ENCODE peak calls at places on chromosomes 4 and X, in five cellular contexts. P is K562, Q is HepG2, G is GM12878, M is SK-N-SH. W is an unnamed sample.

GRCh38 chrX:69362889-69363288 is 141.2 kb upstream of the NALF2 start:
- DNase-seq in P (no peak), Q (no peak), G (no peak), M (peak; percentile 51), W (no peak)

GRCh38 chrX:19670321-19670750 is 155.0 kb upstream of the MAP3K15 start:
- DNase-seq in M (no peak), G (no peak), P (no peak), Q (peak; percentile 21), W (no peak)

GRCh38 chrX:104045642-104046041 is 5.9 kb downstream of the H2BW2 start:
- DNase-seq in Q (no peak), P (no peak), M (no peak), G (no peak), W (no peak)

GRCh38 chrX:107718156-107718621 is 57.4 kb downstream of the TSC22D3 start:
- DNase-seq in M (peak; percentile 69), P (peak; percentile 72), G (no peak), Q (peak; percentile 44), W (peak; percentile 71)

GRCh38 chr4:120443111-120443510 is 376.5 kb upstream of the MAD2L1 start:
- DNase-seq in P (no peak), G (no peak), M (no peak), Q (no peak), W (no peak)

GRCh38 chrX:132480581-132481203 is 8.1 kb downstream of the MBNL3 start:
- DNase-seq in M (no peak), G (peak; percentile 55), P (no peak), Q (peak; percentile 82), W (no peak)

GRCh38 chr4:88672987-88673386 is 24.6 kb downstream of the NAP1L5 start:
- DNase-seq in M (peak; percentile 17), G (no peak), Q (peak; percentile 28), P (peak; percentile 19), W (no peak)

GRCh38 chrX:41384041-41384705 is 50.2 kb downstream of the DDX3X start:
- DNase-seq in G (no peak), M (no peak), Q (no peak), P (peak; percentile 57), W (peak; percentile 51)

GRCh38 chr4:72553540-72553939 is 15.5 kb downstream of the ADAMTS3 start:
- DNase-seq in M (no peak), P (peak; percentile 20), Q (no peak), G (no peak), W (no peak)

GRCh38 chr4:40446785-40447184 is 111.7 kb downstream of the CHRNA9 start:
- DNase-seq in M (no peak), G (no peak), Q (no peak), P (no peak), W (no peak)

GRCh38 chrX:53262189-53262917 is 19.0 kb downstream of the IQSEC2 start:
- DNase-seq in G (no peak), P (no peak), M (no peak), Q (no peak), W (no peak)

GRCh38 chr4:13888112-13888511 is 260.6 kb upstream of the BOD1L1 start:
- DNase-seq in Q (no peak), P (no peak), M (no peak), G (no peak), W (no peak)

GRCh38 chrX:9149831-9150230 is 115.9 kb upstream of the FAM9B start:
- DNase-seq in M (no peak), G (no peak), P (no peak), Q (no peak), W (no peak)

GRCh38 chr4:20838476-20838875 is 138.2 kb downstream of the PACRGL start:
- DNase-seq in M (no peak), G (no peak), P (no peak), Q (no peak), W (no peak)

GRCh38 chr4:20840648-20841190 is 140.5 kb downstream of the PACRGL start:
- DNase-seq in M (no peak), P (no peak), G (no peak), Q (no peak), W (no peak)

GRCh38 chr4:20844311-20844710 is 144.1 kb downstream of the PACRGL start:
- DNase-seq in G (no peak), P (no peak), M (no peak), Q (no peak), W (no peak)

DNA sequence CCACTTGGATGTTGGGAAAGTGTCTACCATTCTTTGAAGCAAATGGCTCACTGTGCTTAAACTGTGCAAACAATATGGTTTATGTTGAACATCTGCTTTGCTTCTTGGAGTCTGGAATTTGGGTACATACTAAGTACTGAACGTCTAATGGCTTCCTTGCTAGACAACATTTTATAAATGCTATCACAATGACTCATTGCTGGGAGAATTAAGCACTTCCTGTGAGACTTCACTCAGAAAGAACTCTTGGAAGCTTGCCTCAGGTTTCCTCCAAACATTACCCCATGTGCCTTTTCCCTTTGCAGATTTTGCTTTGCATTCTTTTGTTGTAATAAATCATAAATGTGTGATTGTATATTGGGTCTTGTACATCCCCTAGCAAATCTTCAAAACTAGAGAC is 139.7 kb downstream of the PACRGL start:
- DNase-seq in P (no peak), M (no peak), Q (no peak), G (no peak), W (no peak)
- TF ChIP-seq ZBTB33 in P (no peak), M (no peak), Q (no peak), G (no peak), W (no peak)

GRCh38 chr4:103032575-103032974 is 13.1 kb upstream of the SLC9B1 start:
- DNase-seq in G (no peak), P (peak; percentile 48), Q (peak; percentile 52), M (peak; percentile 10), W (peak; percentile 24)
- TF ChIP-seq ZBTB33 in G (no peak), P (no peak), Q (no peak), M (no peak), W (no peak)

DNA sequence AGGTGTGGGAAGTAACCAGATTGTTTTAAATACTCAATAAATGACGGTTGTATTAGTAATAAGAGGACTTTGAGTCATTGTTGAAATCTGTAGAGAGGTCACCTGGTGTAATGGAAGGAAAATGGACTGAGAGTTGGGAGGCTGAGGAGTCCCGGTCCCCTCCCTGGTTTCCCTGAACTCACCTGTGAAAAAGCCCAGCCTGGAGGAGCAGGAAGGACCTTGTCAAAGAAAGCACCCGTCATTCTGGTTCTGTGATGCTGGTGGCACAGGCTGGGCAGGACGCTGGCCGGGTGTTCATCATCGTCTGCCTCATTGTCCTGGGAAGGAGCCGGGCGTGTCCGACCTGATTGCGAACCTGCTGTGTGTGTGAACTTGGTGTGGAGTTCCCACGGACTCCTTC is 70.8 kb downstream of the SORCS2 start:
- DNase-seq in G (no peak), Q (no peak), P (no peak), M (no peak), W (no peak)
- TF ChIP-seq ZBTB33 in G (no peak), Q (no peak), P (no peak), M (no peak), W (no peak)

DNA sequence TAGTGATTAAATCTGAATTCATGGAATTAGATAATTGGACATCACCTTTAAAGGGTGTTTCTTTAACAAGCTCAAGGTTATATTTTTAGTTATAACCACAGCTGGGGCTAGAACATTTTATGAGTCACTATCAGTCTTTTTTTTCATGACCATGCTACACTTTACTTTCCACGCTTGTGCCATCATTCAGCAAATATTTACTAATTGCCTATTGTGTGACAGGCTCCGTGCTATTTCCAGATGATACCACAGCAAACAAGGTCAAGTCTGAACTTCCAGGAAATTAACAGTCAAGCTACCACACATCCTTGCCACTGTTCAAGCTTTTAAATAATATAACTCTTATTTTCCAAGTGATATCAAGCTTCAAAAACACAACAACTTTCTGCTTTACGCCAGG is 16.5 kb downstream of the SPANXN3 start:
- DNase-seq in G (no peak), P (no peak), Q (no peak), M (no peak), W (no peak)
- TF ChIP-seq ZBTB33 in G (no peak), P (no peak), Q (no peak), M (no peak), W (no peak)

W was measured in HCT116.